ENCODE peak calls at places on chromosomes 4 and X, in eight cellular contexts. T is stimulated activated naive CD8-positive, alpha-beta T cell treated with anti-CD3 and anti-CD28 coated beads, Interleukin-15, Interleukin-2, amounts not matched to agents 100 U/mL and 50 U/mL, for 24 hours; M is effector memory CD8-positive, alpha-beta T cell; K is activated T-helper 17 cell treated with anti-CD3 and anti-CD28 coated beads, Interleukin-2, amount 50 U/mL, for 72 hours; X is psoas muscle; C is HCT116; Q is sciatic nerve; V is left lung. U is an unnamed sample.

GRCh38 chrX:136588060-136588459 is 56.0 kb downstream of the VGLL1 start:
- ATAC-seq in T (peak; percentile 69), M (peak; percentile 42), K (peak; percentile 68), X (no peak), C (no peak), Q (no peak), V (peak; percentile 63), U (no peak)

GRCh38 chr4:119559044-119559647 is 69.5 kb downstream of the PDE5A start:
- ATAC-seq in T (no peak), M (no peak), K (no peak), X (peak; percentile 76), C (peak; percentile 53), Q (peak; percentile 45), V (peak; percentile 70), U (no peak)

GRCh38 chr4:97496298-97496873 is 646.9 kb downstream of the STPG2 start:
- ATAC-seq in T (no peak), M (no peak), K (no peak), X (no peak), C (peak; percentile 55), Q (no peak), V (no peak), U (no peak)

GRCh38 chrX:123949846-123950245 is 11.7 kb upstream of the STAG2 start:
- ATAC-seq in T (no peak), M (no peak), K (no peak), X (no peak), C (no peak), Q (no peak), V (no peak), U (no peak)

GRCh38 chrX:54248309-54248708 is 65.3 kb upstream of the FAM120C start:
- ATAC-seq in T (no peak), M (no peak), K (no peak), X (peak; percentile 78), C (peak; percentile 71), Q (no peak), V (peak; percentile 65), U (peak; percentile 67)

GRCh38 chrX:154481195-154481594 is 2.1 kb upstream of the LAGE3 start:
- ATAC-seq in T (no peak), M (no peak), K (no peak), X (no peak), C (no peak), Q (no peak), V (no peak), U (no peak)

GRCh38 chrX:43313035-43313434 is 343.1 kb upstream of the MAOA start:
- ATAC-seq in T (no peak), M (no peak), K (no peak), X (no peak), C (no peak), Q (no peak), V (no peak), U (no peak)

GRCh38 chrX:134631404-134632346 is 26.6 kb downstream of the PLAC1 start:
- ATAC-seq in T (no peak), M (no peak), K (no peak), X (peak; percentile 92), C (no peak), Q (peak; percentile 86), V (peak; percentile 66), U (no peak)

GRCh38 chr4:101264550-101264949 is 82.8 kb downstream of the PPP3CA start:
- ATAC-seq in T (no peak), M (no peak), K (no peak), X (no peak), C (no peak), Q (no peak), V (no peak), U (no peak)

GRCh38 chr4:77120888-77121508 is 36.0 kb upstream of the CCNG2 start:
- ATAC-seq in T (no peak), M (no peak), K (no peak), X (no peak), C (peak; percentile 36), Q (no peak), V (no peak), U (peak; percentile 50)

GRCh38 chr4:99847362-99847976 is 30.8 kb downstream of the DAPP1 start:
- ATAC-seq in T (peak; percentile 61), M (peak; percentile 29), K (peak; percentile 54), X (no peak), C (no peak), Q (no peak), V (peak; percentile 19), U (no peak)

GRCh38 chr4:26349496-26349895 is 28.7 kb downstream of the RBPJ start:
- ATAC-seq in T (no peak), M (no peak), K (peak; percentile 48), X (no peak), C (no peak), Q (no peak), V (no peak), U (no peak)

GRCh38 chr4:45442466-45442865 is 681.4 kb downstream of the GABRG1 start:
- ATAC-seq in T (no peak), M (no peak), K (no peak), X (no peak), C (no peak), Q (no peak), V (peak; percentile 42), U (no peak)